ENCODE peak calls at places on chromosome 4, in five cellular contexts. Z, E, N, S and L are unnamed samples.

GRCh38 chr4:141047228-141047884 is 85.9 kb downstream of the RNF150 start:
- DNase-seq in E (peak), Z (no peak), N (no peak), S (no peak), L (no peak)

GRCh38 chr4:88225216-88226107 is 58.9 kb downstream of the PPM1K start:
- DNase-seq in E (peak), S (no peak), N (peak), Z (no peak), L (no peak)

GRCh38 chr4:146165840-146166239 is 9.7 kb upstream of the LSM6 start:
- DNase-seq in Z (no peak), N (peak), E (peak), S (no peak), L (no peak)

GRCh38 chr4:159608434-159608833 is 505.6 kb downstream of the RAPGEF2 start:
- DNase-seq in N (peak), E (no peak), Z (no peak), S (no peak), L (no peak)

GRCh38 chr4:105605493-105605892 is 53.1 kb downstream of the ARHGEF38 start:
- DNase-seq in Z (no peak), E (peak), S (no peak), N (peak), L (no peak)

GRCh38 chr4:113809313-113809712 is 47.8 kb upstream of the CAMK2D start:
- DNase-seq in Z (no peak), S (no peak), N (peak), E (peak), L (no peak)

GRCh38 chr4:147732516-147733193 is 767 bp downstream of the ARHGAP10 start:
- DNase-seq in Z (no peak), S (no peak), E (peak), N (peak), L (no peak)

GRCh38 chr4:141486375-141486997 is 149.9 kb upstream of the IL15 start:
- DNase-seq in E (peak), N (peak), Z (no peak), S (no peak), L (no peak)

GRCh38 chr4:61520688-61521160 is 320.6 kb downstream of the ADGRL3 start:
- DNase-seq in Z (no peak), N (peak), E (no peak), S (no peak), L (no peak)